ENCODE peak calls at places on chromosomes 11 and 22, in eight cellular contexts. T is GM12892, A is prostate gland, B is GM12878, G is GM12891, S is GM23338, P is spleen, C is sigmoid colon. N is an unnamed sample.

GRCh38 chr22:31951201-31952093 is 7.1 kb downstream of the YWHAH start:
- DNase-seq in T (no peak), A (no peak), B (no peak), G (no peak), S (no peak), P (peak; percentile 47), C (no peak), N (no peak)

GRCh38 chr11:72228844-72229231 is 4.3 kb downstream of the INPPL1 start:
- DNase-seq in T (no peak), A (no peak), B (no peak), G (no peak), S (no peak), P (peak; percentile 67), C (no peak), N (peak; percentile 8)

GRCh38 chr22:42803454-42803853 is 53.6 kb downstream of the ARFGAP3 start:
- DNase-seq in T (no peak), A (no peak), B (no peak), G (no peak), S (no peak), P (no peak), C (peak; percentile 37), N (peak; percentile 80)

GRCh38 chr11:69359735-69360470 is 65.9 kb downstream of the MYEOV start:
- DNase-seq in T (no peak), A (no peak), B (no peak), G (no peak), S (no peak), P (no peak), C (no peak), N (no peak)

GRCh38 chr11:126815111-126815510 is 185.5 kb downstream of the KIRREL3 start:
- DNase-seq in T (no peak), A (no peak), B (no peak), G (no peak), S (no peak), P (no peak), C (no peak), N (no peak)

GRCh38 chr11:45079943-45080719 is 66.3 kb upstream of the PRDM11 start:
- DNase-seq in T (peak; percentile 47), A (no peak), B (no peak), G (peak; percentile 57), S (no peak), P (peak; percentile 91), C (no peak), N (peak; percentile 35)

GRCh38 chr11:134637091-134638015 is 225.3 kb upstream of the B3GAT1 start:
- DNase-seq in T (no peak), A (no peak), B (no peak), G (no peak), S (no peak), P (no peak), C (no peak), N (no peak)

GRCh38 chr22:35140879-35141745 is 75.2 kb downstream of the ISX start:
- DNase-seq in T (no peak), A (no peak), B (no peak), G (peak; percentile 43), S (peak; percentile 90), P (peak; percentile 50), C (no peak), N (no peak)

GRCh38 chr22:34255042-34255441 is 334.8 kb upstream of the LARGE1 start:
- DNase-seq in T (no peak), A (no peak), B (no peak), G (no peak), S (no peak), P (no peak), C (no peak), N (no peak)

GRCh38 chr11:103832762-103833161 is 203.7 kb upstream of the DDI1 start:
- DNase-seq in T (no peak), A (no peak), B (no peak), G (no peak), S (no peak), P (no peak), C (no peak), N (no peak)

DNA sequence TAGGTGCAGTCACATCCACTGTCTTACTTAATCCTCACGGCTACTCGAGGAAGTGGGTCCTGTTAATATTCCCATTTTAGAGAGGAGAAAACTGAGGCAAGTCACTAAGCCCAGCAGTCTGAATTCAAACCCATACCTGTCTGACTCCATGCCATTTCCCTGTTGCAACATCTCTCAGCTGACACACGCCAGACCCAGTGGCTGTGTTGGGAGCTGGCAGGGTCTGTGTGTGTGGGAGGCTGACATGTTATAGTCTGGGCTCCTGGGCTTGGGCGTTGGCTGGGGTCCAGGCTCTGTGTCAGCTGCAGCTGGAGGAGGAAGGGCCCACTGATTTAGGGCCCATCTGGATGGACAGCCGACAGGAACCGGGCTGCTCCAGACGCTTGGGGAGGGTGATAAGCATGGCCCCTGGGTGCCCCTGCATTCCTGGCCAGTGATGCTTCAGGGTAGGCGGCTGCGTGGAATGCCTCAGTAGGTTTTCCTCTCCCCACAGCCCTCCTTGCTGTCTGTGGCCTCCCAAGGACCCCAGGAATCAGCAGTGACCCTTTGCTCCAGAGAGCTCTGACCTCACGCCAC is 562.5 kb downstream of the MN1 start:
- DNase-seq in T (no peak), A (no peak), B (no peak), G (no peak), S (no peak), P (no peak), C (peak; percentile 86), N (no peak)
- TF ChIP-seq POLR2AphosphoS5 in T (no peak), A (no peak), B (no peak), G (no peak), S (no peak), P (peak; percentile 54), C (peak; percentile 80), N (peak; percentile 91)

DNA sequence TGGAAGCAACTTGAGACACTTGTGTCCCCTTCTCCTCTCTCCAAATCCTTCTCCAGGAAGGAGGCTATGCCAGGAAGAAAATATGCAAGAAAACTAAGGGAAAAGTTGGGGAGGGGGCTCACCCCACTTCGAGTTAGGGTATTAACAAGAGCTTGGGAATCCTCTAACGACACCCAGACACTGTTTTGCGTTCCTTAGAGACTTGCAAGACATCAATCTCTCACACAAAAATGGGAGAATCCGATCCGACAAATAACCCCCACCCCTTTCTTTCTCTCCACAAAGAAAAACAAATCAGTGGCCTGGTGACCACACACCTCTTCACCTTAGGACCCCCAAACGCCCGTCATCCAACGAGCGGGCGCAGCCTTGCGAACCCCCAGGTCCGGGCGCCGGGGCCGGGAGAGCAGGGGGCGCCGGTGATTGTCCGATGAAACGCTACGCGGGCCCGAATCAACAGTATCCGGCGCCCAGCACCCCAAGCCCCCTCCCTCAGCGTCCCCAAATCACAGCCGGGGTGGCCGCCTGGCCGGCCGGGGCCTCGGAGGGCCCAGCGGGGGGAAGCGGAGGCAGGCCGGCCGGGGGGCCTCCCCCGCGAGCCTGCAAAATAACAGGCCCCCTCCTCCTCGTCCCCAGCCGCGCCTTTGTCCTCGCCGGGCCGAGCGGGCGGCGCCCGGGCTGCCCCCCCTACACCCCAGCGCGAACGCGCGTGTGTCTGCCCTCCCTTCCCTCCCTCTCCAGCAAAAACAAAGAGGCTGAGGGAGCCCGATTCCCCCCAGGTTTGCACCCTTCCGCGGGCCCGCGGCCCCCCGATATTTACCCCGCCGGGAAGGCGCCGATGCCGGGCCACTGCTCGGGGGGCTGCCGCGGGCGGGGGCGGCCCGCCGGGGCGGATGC is 645 bp downstream of the CSNK1E start:
- DNase-seq in T (peak; percentile 65), A (peak; percentile 68), B (no peak), G (peak; percentile 61), S (peak; percentile 60), P (peak; percentile 90), C (peak; percentile 87), N (peak; percentile 66)
- TF ChIP-seq POLR2AphosphoS5 in T (no peak), A (peak; percentile 24), B (peak; percentile 13), G (no peak), S (peak; percentile 13), P (peak; percentile 55), C (peak; percentile 78), N (no peak)

GRCh38 chr22:19522190-19522880 is 1.9 kb downstream of the CLDN5 start:
- DNase-seq in T (no peak), A (no peak), B (no peak), G (no peak), S (no peak), P (no peak), C (no peak), N (no peak)

GRCh38 chr22:19522881-19523239 is 1.4 kb downstream of the CLDN5 start:
- DNase-seq in T (no peak), A (no peak), B (no peak), G (no peak), S (no peak), P (no peak), C (no peak), N (no peak)

GRCh38 chr22:19525116-19525660 is 978 bp upstream of the CLDN5 start:
- DNase-seq in T (no peak), A (no peak), B (no peak), G (no peak), S (no peak), P (peak; percentile 51), C (no peak), N (no peak)

GRCh38 chr22:19524170-19525115 is at the start of gene CLDN5:
- DNase-seq in T (no peak), A (no peak), B (no peak), G (peak; percentile 56), S (peak; percentile 82), P (peak; percentile 76), C (no peak), N (no peak)

DNA sequence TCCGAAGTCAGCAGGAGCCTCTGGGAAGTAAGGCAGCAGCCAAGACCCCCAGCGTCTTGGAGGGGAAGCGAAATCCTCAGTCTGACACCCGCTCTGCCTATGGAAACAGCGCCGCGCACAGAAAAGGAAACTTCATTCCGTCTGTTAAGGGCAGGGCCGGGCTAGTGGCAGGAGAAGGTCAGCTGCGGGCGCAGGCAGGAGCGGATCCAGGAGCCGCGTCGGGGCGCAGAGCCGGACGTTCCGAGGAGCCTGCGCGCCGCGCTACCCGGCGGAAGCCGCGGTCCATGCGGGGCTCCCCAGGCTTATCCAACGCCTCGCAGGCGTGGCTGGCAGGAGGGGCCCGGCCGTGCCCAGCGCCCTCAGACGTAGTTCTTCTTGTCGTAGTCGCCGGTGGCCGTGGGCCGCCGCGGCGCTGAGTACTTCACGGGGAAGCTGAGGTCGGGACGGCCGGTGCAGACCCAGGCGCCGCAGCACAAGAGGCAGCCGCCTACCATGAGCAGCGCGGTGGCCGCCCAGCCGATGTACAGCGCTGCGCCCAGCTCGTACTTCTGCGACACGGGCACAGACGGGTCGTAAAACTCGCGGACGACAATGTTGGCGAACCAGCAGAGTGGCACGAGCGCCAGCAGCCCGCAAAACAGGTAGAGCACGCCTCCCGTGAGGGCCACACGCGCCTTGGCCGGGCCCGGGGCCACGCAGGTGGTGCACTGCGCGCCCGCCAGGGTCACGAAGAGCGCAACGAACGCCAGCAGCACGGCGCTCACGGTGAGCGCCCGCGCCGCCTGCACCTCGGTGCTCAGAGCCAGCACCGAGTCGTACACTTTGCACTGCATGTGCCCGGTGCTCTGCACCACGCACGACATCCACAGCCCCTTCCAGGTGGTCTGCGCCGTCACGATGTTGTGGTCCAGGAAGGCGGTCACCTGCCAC is 705 bp downstream of the CLDN5 start:
- DNase-seq in T (no peak), A (no peak), B (no peak), G (no peak), S (peak; percentile 86), P (peak; percentile 76), C (no peak), N (no peak)
- TF ChIP-seq POLR2AphosphoS5 in T (no peak), A (no peak), B (no peak), G (no peak), S (no peak), P (peak; percentile 66), C (no peak), N (no peak)

DNA sequence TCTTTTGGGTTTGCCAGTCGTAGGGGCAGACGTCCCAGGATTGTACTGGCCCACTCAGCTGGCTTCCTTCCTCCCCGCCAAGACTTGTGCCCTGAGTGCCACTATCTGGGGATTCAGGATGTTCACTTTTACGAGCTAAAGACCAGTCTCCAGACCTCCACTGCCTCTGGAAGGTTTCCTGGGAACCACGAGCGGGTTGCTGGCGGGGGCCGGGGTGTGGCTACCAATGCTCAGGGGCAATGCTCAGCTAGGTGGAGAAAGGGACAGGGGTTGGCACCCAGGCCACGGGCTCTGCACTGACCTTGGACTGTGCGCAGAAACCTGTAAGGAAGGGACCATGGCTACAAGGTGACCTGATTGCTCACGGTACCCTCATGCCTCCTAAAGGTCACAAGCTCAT is 2.2 kb downstream of the NEFH start:
- DNase-seq in T (no peak), A (no peak), B (no peak), G (no peak), S (no peak), P (no peak), C (no peak), N (no peak)
- TF ChIP-seq POLR2AphosphoS5 in T (no peak), A (no peak), B (no peak), G (no peak), S (no peak), P (no peak), C (no peak), N (no peak)

N was measured in stomach.